ENCODE peak calls at places on chromosomes 16 and 17, in eight cellular contexts. One of them, this sample, is unnamed.
A peak's percentile ranks its signal among the peaks of the same experiment; 100 is the strongest.

GRCh38 chr16:81668243-81669097 is 110.6 kb upstream of the PLCG2 start:
- DNase-seq in anterior cingulate cortex: no peak
- DNase-seq in activated naive CD4-positive, alpha-beta T cell: no peak
- DNase-seq in hypothalamus: no peak
- DNase-seq in stimulated activated CD4-positive, alpha-beta T cell treated with anti-CD3 and anti-CD28 coated beads, Interleukin-2, amount 100 ng/mL, for 4 hours: no peak
- DNase-seq in cardiac fibroblast: no peak
- DNase-seq in hepatic stellate cell: no peak
- DNase-seq in stimulated activated CD8-positive, alpha-beta memory T cell treated with anti-CD3 and anti-CD28 coated beads, Interleukin-2, amount 100 ng/mL, for 1 hour: no peak
- DNase-seq in this sample: no peak

GRCh38 chr17:41547921-41548843 is 20.1 kb upstream of the KRT19 start:
- DNase-seq in anterior cingulate cortex: peak; percentile 11
- DNase-seq in activated naive CD4-positive, alpha-beta T cell: no peak
- DNase-seq in hypothalamus: no peak
- DNase-seq in stimulated activated CD4-positive, alpha-beta T cell treated with anti-CD3 and anti-CD28 coated beads, Interleukin-2, amount 100 ng/mL, for 4 hours: peak; percentile 62
- DNase-seq in cardiac fibroblast: peak; percentile 96
- DNase-seq in hepatic stellate cell: peak; percentile 95
- DNase-seq in stimulated activated CD8-positive, alpha-beta memory T cell treated with anti-CD3 and anti-CD28 coated beads, Interleukin-2, amount 100 ng/mL, for 1 hour: no peak
- DNase-seq in this sample: peak; percentile 78

GRCh38 chr17:57356153-57356721 is 99.9 kb downstream of the MSI2 start:
- DNase-seq in anterior cingulate cortex: no peak
- DNase-seq in activated naive CD4-positive, alpha-beta T cell: no peak
- DNase-seq in hypothalamus: no peak
- DNase-seq in stimulated activated CD4-positive, alpha-beta T cell treated with anti-CD3 and anti-CD28 coated beads, Interleukin-2, amount 100 ng/mL, for 4 hours: no peak
- DNase-seq in cardiac fibroblast: no peak
- DNase-seq in hepatic stellate cell: no peak
- DNase-seq in stimulated activated CD8-positive, alpha-beta memory T cell treated with anti-CD3 and anti-CD28 coated beads, Interleukin-2, amount 100 ng/mL, for 1 hour: no peak
- DNase-seq in this sample: peak; percentile 3

GRCh38 chr17:30235386-30236296 is at the start of gene SLC6A4:
- DNase-seq in anterior cingulate cortex: no peak
- DNase-seq in activated naive CD4-positive, alpha-beta T cell: no peak
- DNase-seq in hypothalamus: no peak
- DNase-seq in stimulated activated CD4-positive, alpha-beta T cell treated with anti-CD3 and anti-CD28 coated beads, Interleukin-2, amount 100 ng/mL, for 4 hours: no peak
- DNase-seq in cardiac fibroblast: no peak
- DNase-seq in hepatic stellate cell: peak; percentile 49
- DNase-seq in stimulated activated CD8-positive, alpha-beta memory T cell treated with anti-CD3 and anti-CD28 coated beads, Interleukin-2, amount 100 ng/mL, for 1 hour: no peak
- DNase-seq in this sample: no peak

GRCh38 chr17:58120195-58120822 is 27.9 kb upstream of the OR4D1 start:
- DNase-seq in anterior cingulate cortex: no peak
- DNase-seq in activated naive CD4-positive, alpha-beta T cell: no peak
- DNase-seq in hypothalamus: no peak
- DNase-seq in stimulated activated CD4-positive, alpha-beta T cell treated with anti-CD3 and anti-CD28 coated beads, Interleukin-2, amount 100 ng/mL, for 4 hours: peak; percentile 9
- DNase-seq in cardiac fibroblast: peak; percentile 72
- DNase-seq in hepatic stellate cell: peak; percentile 19
- DNase-seq in stimulated activated CD8-positive, alpha-beta memory T cell treated with anti-CD3 and anti-CD28 coated beads, Interleukin-2, amount 100 ng/mL, for 1 hour: no peak
- DNase-seq in this sample: peak; percentile 59

GRCh38 chr16:85202631-85203461 is 90.6 kb upstream of the CIBAR2 start:
- DNase-seq in anterior cingulate cortex: peak; percentile 34
- DNase-seq in activated naive CD4-positive, alpha-beta T cell: no peak
- DNase-seq in hypothalamus: peak; percentile 26
- DNase-seq in stimulated activated CD4-positive, alpha-beta T cell treated with anti-CD3 and anti-CD28 coated beads, Interleukin-2, amount 100 ng/mL, for 4 hours: no peak
- DNase-seq in cardiac fibroblast: peak; percentile 47
- DNase-seq in hepatic stellate cell: peak; percentile 65
- DNase-seq in stimulated activated CD8-positive, alpha-beta memory T cell treated with anti-CD3 and anti-CD28 coated beads, Interleukin-2, amount 100 ng/mL, for 1 hour: no peak
- DNase-seq in this sample: no peak

GRCh38 chr17:75238684-75239191 is 22.7 kb downstream of the GGA3 start:
- DNase-seq in anterior cingulate cortex: no peak
- DNase-seq in activated naive CD4-positive, alpha-beta T cell: peak; percentile 56
- DNase-seq in hypothalamus: no peak
- DNase-seq in stimulated activated CD4-positive, alpha-beta T cell treated with anti-CD3 and anti-CD28 coated beads, Interleukin-2, amount 100 ng/mL, for 4 hours: peak; percentile 56
- DNase-seq in cardiac fibroblast: peak; percentile 73
- DNase-seq in hepatic stellate cell: peak; percentile 86
- DNase-seq in stimulated activated CD8-positive, alpha-beta memory T cell treated with anti-CD3 and anti-CD28 coated beads, Interleukin-2, amount 100 ng/mL, for 1 hour: peak; percentile 21
- DNase-seq in this sample: peak; percentile 62

GRCh38 chr17:78882546-78883089 is 20.4 kb downstream of the CEP295NL start:
- DNase-seq in anterior cingulate cortex: no peak
- DNase-seq in activated naive CD4-positive, alpha-beta T cell: no peak
- DNase-seq in hypothalamus: no peak
- DNase-seq in stimulated activated CD4-positive, alpha-beta T cell treated with anti-CD3 and anti-CD28 coated beads, Interleukin-2, amount 100 ng/mL, for 4 hours: no peak
- DNase-seq in cardiac fibroblast: no peak
- DNase-seq in hepatic stellate cell: no peak
- DNase-seq in stimulated activated CD8-positive, alpha-beta memory T cell treated with anti-CD3 and anti-CD28 coated beads, Interleukin-2, amount 100 ng/mL, for 1 hour: no peak
- DNase-seq in this sample: no peak

GRCh38 chr17:44063704-44064639 is 2.5 kb downstream of the LSM12 start:
- DNase-seq in anterior cingulate cortex: no peak
- DNase-seq in activated naive CD4-positive, alpha-beta T cell: no peak
- DNase-seq in hypothalamus: no peak
- DNase-seq in stimulated activated CD4-positive, alpha-beta T cell treated with anti-CD3 and anti-CD28 coated beads, Interleukin-2, amount 100 ng/mL, for 4 hours: no peak
- DNase-seq in cardiac fibroblast: no peak
- DNase-seq in hepatic stellate cell: no peak
- DNase-seq in stimulated activated CD8-positive, alpha-beta memory T cell treated with anti-CD3 and anti-CD28 coated beads, Interleukin-2, amount 100 ng/mL, for 1 hour: no peak
- DNase-seq in this sample: no peak

GRCh38 chr16:3458278-3458851 is 14.9 kb downstream of the NAA60 start:
- DNase-seq in anterior cingulate cortex: no peak
- DNase-seq in activated naive CD4-positive, alpha-beta T cell: no peak
- DNase-seq in hypothalamus: no peak
- DNase-seq in stimulated activated CD4-positive, alpha-beta T cell treated with anti-CD3 and anti-CD28 coated beads, Interleukin-2, amount 100 ng/mL, for 4 hours: no peak
- DNase-seq in cardiac fibroblast: peak; percentile 50
- DNase-seq in hepatic stellate cell: peak; percentile 72
- DNase-seq in stimulated activated CD8-positive, alpha-beta memory T cell treated with anti-CD3 and anti-CD28 coated beads, Interleukin-2, amount 100 ng/mL, for 1 hour: no peak
- DNase-seq in this sample: peak; percentile 37

GRCh38 chr16:75238132-75238852 is 13.1 kb downstream of the BCAR1 start:
- DNase-seq in anterior cingulate cortex: peak; percentile 59
- DNase-seq in activated naive CD4-positive, alpha-beta T cell: no peak
- DNase-seq in hypothalamus: peak; percentile 74
- DNase-seq in stimulated activated CD4-positive, alpha-beta T cell treated with anti-CD3 and anti-CD28 coated beads, Interleukin-2, amount 100 ng/mL, for 4 hours: no peak
- DNase-seq in cardiac fibroblast: peak; percentile 90
- DNase-seq in hepatic stellate cell: peak; percentile 96
- DNase-seq in stimulated activated CD8-positive, alpha-beta memory T cell treated with anti-CD3 and anti-CD28 coated beads, Interleukin-2, amount 100 ng/mL, for 1 hour: no peak
- DNase-seq in this sample: no peak

GRCh38 chr16:85838381-85838780 is 38.9 kb downstream of the COX4I1 start:
- DNase-seq in anterior cingulate cortex: no peak
- DNase-seq in activated naive CD4-positive, alpha-beta T cell: no peak
- DNase-seq in hypothalamus: no peak
- DNase-seq in stimulated activated CD4-positive, alpha-beta T cell treated with anti-CD3 and anti-CD28 coated beads, Interleukin-2, amount 100 ng/mL, for 4 hours: no peak
- DNase-seq in cardiac fibroblast: no peak
- DNase-seq in hepatic stellate cell: no peak
- DNase-seq in stimulated activated CD8-positive, alpha-beta memory T cell treated with anti-CD3 and anti-CD28 coated beads, Interleukin-2, amount 100 ng/mL, for 1 hour: no peak
- DNase-seq in this sample: no peak

GRCh38 chr17:34797724-34798123 is 163.5 kb downstream of the CCT6B start:
- DNase-seq in anterior cingulate cortex: no peak
- DNase-seq in activated naive CD4-positive, alpha-beta T cell: peak; percentile 0
- DNase-seq in hypothalamus: no peak
- DNase-seq in stimulated activated CD4-positive, alpha-beta T cell treated with anti-CD3 and anti-CD28 coated beads, Interleukin-2, amount 100 ng/mL, for 4 hours: no peak
- DNase-seq in cardiac fibroblast: peak; percentile 6
- DNase-seq in hepatic stellate cell: peak; percentile 34
- DNase-seq in stimulated activated CD8-positive, alpha-beta memory T cell treated with anti-CD3 and anti-CD28 coated beads, Interleukin-2, amount 100 ng/mL, for 1 hour: no peak
- DNase-seq in this sample: peak; percentile 5

This sample was measured in endothelial cell of umbilical vein.